ENCODE peak calls at places on chromosome X, in four cellular contexts. One of them, this sample, is unnamed. For H3K4me1, the result is how much of the 10 kb centered on the place peaks cover.

GRCh38 chrX:46572295-46572936 is 1.1 kb upstream of the CHST7 start:
- DNase-seq in psoas muscle: no peak
- DNase-seq in OCI-LY7: peak
- DNase-seq in SK-N-SH: no peak
- DNase-seq in this sample: no peak

GRCh38 chrX:102042706-102043325 is 82.7 kb upstream of the TCEAL2 start:
- DNase-seq in SK-N-SH: no peak
- DNase-seq in psoas muscle: no peak
- DNase-seq in OCI-LY7: no peak
- DNase-seq in this sample: no peak

GRCh38 chrX:46029777-46030176 is 515.4 kb downstream of the ZNF674 start:
- DNase-seq in psoas muscle: no peak
- DNase-seq in SK-N-SH: no peak
- DNase-seq in OCI-LY7: no peak
- DNase-seq in this sample: no peak

GRCh38 chrX:111348363-111348927 is 63.5 kb downstream of the DCX start:
- DNase-seq in SK-N-SH: no peak
- DNase-seq in psoas muscle: no peak
- DNase-seq in OCI-LY7: no peak
- DNase-seq in this sample: no peak

GRCh38 chrX:139967300-139967699 is 2.0 kb upstream of the CXorf66 start:
- DNase-seq in psoas muscle: no peak
- DNase-seq in OCI-LY7: peak
- DNase-seq in SK-N-SH: peak
- DNase-seq in this sample: no peak

GRCh38 chrX:49627030-49627777 is 28.4 kb downstream of the GAGE1 start:
- DNase-seq in psoas muscle: no peak
- DNase-seq in SK-N-SH: peak
- DNase-seq in OCI-LY7: no peak
- DNase-seq in this sample: no peak

GRCh38 chrX:131802836-131803626 is 220.1 kb upstream of the STK26 start:
- DNase-seq in psoas muscle: peak
- DNase-seq in SK-N-SH: peak
- DNase-seq in OCI-LY7: peak
- DNase-seq in this sample: peak

GRCh38 chrX:65658229-65658628 is 9.2 kb upstream of the MSN start:
- DNase-seq in OCI-LY7: no peak
- DNase-seq in SK-N-SH: no peak
- DNase-seq in psoas muscle: no peak
- DNase-seq in this sample: no peak

GRCh38 chrX:87409113-87409841 is 108.3 kb upstream of the KLHL4 start:
- DNase-seq in psoas muscle: peak
- DNase-seq in OCI-LY7: no peak
- DNase-seq in SK-N-SH: no peak
- DNase-seq in this sample: peak

GRCh38 chrX:139932901-139933796 is at the start of gene ATP11C:
- DNase-seq in psoas muscle: peak
- DNase-seq in OCI-LY7: peak
- DNase-seq in SK-N-SH: peak
- DNase-seq in this sample: peak

GRCh38 chrX:47093248-47093647 is 15.0 kb downstream of the RGN start:
- DNase-seq in OCI-LY7: peak
- DNase-seq in psoas muscle: no peak
- DNase-seq in SK-N-SH: peak
- DNase-seq in this sample: no peak

GRCh38 chrX:130083656-130084382 is 26.5 kb downstream of the ELF4 start:
- DNase-seq in psoas muscle: no peak
- DNase-seq in SK-N-SH: no peak
- DNase-seq in OCI-LY7: peak
- DNase-seq in this sample: no peak

GRCh38 chrX:130084651-130085237 is 25.6 kb downstream of the ELF4 start:
- DNase-seq in OCI-LY7: peak
- DNase-seq in psoas muscle: no peak
- DNase-seq in SK-N-SH: no peak
- DNase-seq in this sample: no peak

GRCh38 chrX:130086414-130087207 is 23.7 kb downstream of the ELF4 start:
- DNase-seq in psoas muscle: no peak
- DNase-seq in SK-N-SH: no peak
- DNase-seq in OCI-LY7: peak
- DNase-seq in this sample: no peak

GRCh38 chrX:130083107-130083490 is 27.2 kb downstream of the ELF4 start:
- DNase-seq in OCI-LY7: no peak
- DNase-seq in psoas muscle: no peak
- DNase-seq in SK-N-SH: no peak
- DNase-seq in this sample: no peak

GRCh38 chrX:130085551-130085986 is 24.7 kb downstream of the ELF4 start:
- DNase-seq in SK-N-SH: no peak
- DNase-seq in psoas muscle: no peak
- DNase-seq in OCI-LY7: peak
- DNase-seq in this sample: no peak
- H3K4me1 ChIP-seq in SK-N-SH: under half
- H3K4me1 ChIP-seq in psoas muscle: under half
- H3K4me1 ChIP-seq in OCI-LY7: half or more
- H3K4me1 ChIP-seq in this sample: under half

GRCh38 chrX:1528186-1528883 is 8.7 kb downstream of the P2RY8 start:
- DNase-seq in SK-N-SH: no peak
- DNase-seq in psoas muscle: no peak
- DNase-seq in OCI-LY7: no peak
- DNase-seq in this sample: no peak
- H3K4me1 ChIP-seq in SK-N-SH: under half
- H3K4me1 ChIP-seq in psoas muscle: under half
- H3K4me1 ChIP-seq in OCI-LY7: under half
- H3K4me1 ChIP-seq in this sample: under half

DNA sequence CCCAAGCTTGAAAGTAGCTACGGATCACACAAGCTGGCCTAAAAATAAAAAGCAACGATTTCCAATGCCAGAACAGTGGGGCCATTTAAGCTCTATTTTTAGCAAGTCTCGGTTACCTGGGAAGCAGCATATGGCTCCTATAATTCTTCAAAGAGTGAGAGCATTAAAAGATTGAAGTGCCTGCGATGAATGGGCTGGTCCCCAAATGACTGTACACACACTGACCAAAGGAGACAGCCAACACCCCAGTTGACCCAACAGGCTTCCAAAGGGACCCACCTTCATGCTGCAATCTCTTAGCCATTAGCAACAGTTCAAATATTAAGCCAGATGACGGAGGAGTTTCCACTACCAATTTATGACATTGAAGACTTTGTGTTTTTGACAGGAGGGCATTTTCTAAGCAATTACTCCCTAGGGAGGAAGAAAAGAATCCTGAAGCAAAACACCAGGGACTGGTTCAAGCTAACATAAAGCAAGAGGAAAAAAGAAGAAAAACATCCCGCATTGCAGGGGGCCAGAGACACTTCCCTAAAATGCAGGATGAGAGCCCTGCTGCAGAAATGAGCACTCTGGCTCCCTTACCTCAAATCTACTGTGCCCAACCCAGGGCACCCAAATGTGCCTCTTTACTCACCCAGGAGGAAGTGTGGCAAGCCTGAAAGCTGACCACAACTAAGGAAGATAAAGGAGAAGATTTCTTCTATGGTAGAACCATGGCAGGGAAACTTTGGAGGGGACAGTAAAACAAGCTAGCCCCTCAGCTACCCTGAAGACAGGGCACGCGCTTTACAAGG is 21.6 kb downstream of the SH3KBP1 start:
- DNase-seq in psoas muscle: no peak
- DNase-seq in SK-N-SH: no peak
- DNase-seq in OCI-LY7: no peak
- DNase-seq in this sample: no peak
- H3K4me1 ChIP-seq in psoas muscle: under half
- H3K4me1 ChIP-seq in SK-N-SH: under half
- H3K4me1 ChIP-seq in OCI-LY7: half or more
- H3K4me1 ChIP-seq in this sample: under half

DNA sequence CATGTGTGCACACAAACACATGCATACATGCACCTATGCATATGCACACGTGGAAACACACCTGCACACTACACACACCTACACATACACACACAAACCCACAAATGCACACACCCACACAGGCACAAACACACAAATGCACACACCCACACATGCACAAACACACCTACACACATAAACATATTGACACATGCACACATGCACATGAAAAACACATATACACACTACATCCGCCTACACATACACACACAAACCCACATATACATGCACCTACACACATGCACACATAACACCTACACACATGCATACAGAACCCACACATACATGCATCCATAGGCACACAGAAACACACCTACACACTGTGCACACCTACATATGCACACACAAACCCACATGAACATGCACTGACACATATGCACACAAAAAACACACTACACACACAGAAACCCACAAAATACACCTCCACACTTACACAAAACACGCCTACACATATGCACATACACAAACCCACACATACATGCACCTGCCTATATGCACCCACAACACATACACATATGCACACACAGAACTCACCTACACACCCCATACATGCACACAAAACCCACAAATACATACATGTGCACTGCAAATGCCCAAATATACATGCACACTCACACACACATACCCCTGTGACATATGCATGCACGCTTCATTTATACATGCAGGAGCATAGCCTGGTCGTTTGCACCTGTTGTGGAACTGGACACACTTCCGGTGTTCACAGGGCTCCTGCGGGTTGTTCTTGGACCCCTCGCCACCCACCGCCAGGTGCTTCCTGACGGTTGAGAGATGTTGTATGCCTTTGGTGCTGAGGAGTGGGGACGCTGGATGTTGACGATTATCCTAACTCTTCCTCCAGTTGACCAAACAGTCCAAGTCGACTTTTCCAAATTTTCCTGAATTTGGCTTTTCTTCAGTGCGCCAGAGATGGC is 22.1 kb downstream of the CD99 start:
- DNase-seq in OCI-LY7: peak
- DNase-seq in SK-N-SH: no peak
- DNase-seq in psoas muscle: no peak
- DNase-seq in this sample: no peak
- H3K4me1 ChIP-seq in OCI-LY7: half or more
- H3K4me1 ChIP-seq in SK-N-SH: under half
- H3K4me1 ChIP-seq in psoas muscle: under half
- H3K4me1 ChIP-seq in this sample: under half

GRCh38 chrX:7110821-7111276 is 36.7 kb upstream of the STS start:
- DNase-seq in psoas muscle: no peak
- DNase-seq in OCI-LY7: peak
- DNase-seq in SK-N-SH: no peak
- DNase-seq in this sample: no peak

GRCh38 chrX:7112071-7112470 is 35.4 kb upstream of the STS start:
- DNase-seq in OCI-LY7: no peak
- DNase-seq in SK-N-SH: no peak
- DNase-seq in psoas muscle: no peak
- DNase-seq in this sample: no peak

GRCh38 chrX:7111518-7111917 is 36.0 kb upstream of the STS start:
- DNase-seq in OCI-LY7: no peak
- DNase-seq in psoas muscle: no peak
- DNase-seq in SK-N-SH: no peak
- DNase-seq in this sample: no peak

GRCh38 chrX:7108995-7109634 is 38.4 kb upstream of the STS start:
- DNase-seq in SK-N-SH: no peak
- DNase-seq in psoas muscle: no peak
- DNase-seq in OCI-LY7: peak
- DNase-seq in this sample: no peak

DNA sequence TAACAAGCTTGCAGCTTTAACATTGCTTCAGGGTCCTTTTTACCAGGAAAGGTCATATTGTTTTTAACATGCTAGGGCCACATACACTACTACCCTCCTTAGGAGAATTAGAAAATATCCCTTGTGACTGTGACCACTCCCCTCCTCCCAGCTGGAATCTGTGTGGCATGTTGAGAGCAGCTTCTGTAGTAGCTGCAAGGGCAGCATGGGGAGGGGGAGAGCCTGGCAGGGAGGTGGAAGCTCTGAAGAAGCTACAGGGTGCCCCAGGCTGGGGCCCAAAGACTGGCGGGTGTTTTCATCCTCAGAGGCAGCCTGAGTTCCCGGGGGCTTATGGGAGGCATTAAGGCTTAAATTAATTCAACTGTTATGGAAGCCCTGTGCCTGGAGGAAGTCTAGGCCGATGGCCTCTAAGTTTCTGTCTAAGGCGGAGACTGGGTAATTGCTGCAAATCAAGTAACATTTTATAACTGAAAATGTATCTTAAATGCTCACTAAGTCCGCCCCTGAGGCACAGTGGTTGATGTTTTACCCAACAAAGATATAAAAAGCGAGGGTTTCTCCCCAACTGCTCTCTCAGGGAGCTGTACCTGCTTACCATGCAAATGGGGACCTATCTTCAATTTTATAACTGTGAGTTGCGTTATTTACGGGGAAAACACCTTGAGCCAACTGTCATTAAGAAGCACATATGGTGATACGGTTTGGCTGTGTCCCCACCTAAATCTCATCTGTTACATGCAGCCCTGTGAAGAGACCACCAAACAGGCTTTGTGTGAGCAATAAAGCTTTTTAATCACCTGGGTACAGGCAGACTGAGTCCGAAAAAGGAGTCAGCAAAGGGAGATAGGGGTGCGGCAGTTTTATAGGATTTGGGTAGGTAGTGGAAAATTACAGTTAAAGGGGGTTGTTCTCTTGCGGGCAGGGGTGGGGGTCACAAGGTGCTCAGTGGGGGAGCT is 37.4 kb upstream of the STS start:
- DNase-seq in OCI-LY7: peak
- DNase-seq in SK-N-SH: peak
- DNase-seq in psoas muscle: no peak
- DNase-seq in this sample: no peak
- H3K4me1 ChIP-seq in OCI-LY7: half or more
- H3K4me1 ChIP-seq in SK-N-SH: under half
- H3K4me1 ChIP-seq in psoas muscle: under half
- H3K4me1 ChIP-seq in this sample: under half

This sample was measured in lung.